ENCODE peak calls at places on chromosomes 6 and 20, in seven cellular contexts. Z, F, R, P, C, O and N are unnamed samples.
A peak's percentile ranks its signal among the peaks of the same experiment; 100 is the strongest.

GRCh38 chr6:10414766-10415592 is at the start of gene TFAP2A:
- DNase-seq in P (no peak), F (no peak), O (peak; percentile 78), C (no peak), R (no peak), Z (no peak), N (no peak)

GRCh38 chr6:5175635-5176034 is 85.1 kb downstream of the LYRM4 start:
- DNase-seq in Z (no peak), R (no peak), C (no peak), F (no peak), P (no peak), O (no peak), N (no peak)

GRCh38 chr6:135231469-135231844 is 50.3 kb downstream of the MYB start:
- DNase-seq in Z (no peak), R (no peak), P (peak; percentile 59), C (no peak), O (no peak), F (no peak), N (no peak)

GRCh38 chr20:3328501-3328900 is 79.0 kb downstream of the DNAAF9 start:
- DNase-seq in C (no peak), O (no peak), P (no peak), R (no peak), F (no peak), Z (no peak), N (no peak)

GRCh38 chr6:56334937-56335336 is 87.6 kb upstream of the COL21A1 start:
- DNase-seq in Z (no peak), F (no peak), O (no peak), C (no peak), R (no peak), P (no peak), N (no peak)

GRCh38 chr6:131136021-131136847 is 967 bp downstream of the AKAP7 start:
- DNase-seq in P (no peak), R (no peak), F (no peak), C (peak; percentile 73), O (no peak), Z (no peak), N (peak; percentile 8)

GRCh38 chr6:121436966-121437756 is 1.7 kb downstream of the GJA1 start:
- DNase-seq in P (no peak), F (no peak), O (no peak), R (no peak), C (no peak), Z (peak; percentile 59), N (no peak)

GRCh38 chr20:57210054-57210910 is 56.2 kb downstream of the BMP7 start:
- DNase-seq in F (no peak), C (peak; percentile 70), R (no peak), P (no peak), O (no peak), Z (no peak), N (no peak)

GRCh38 chr20:37527638-37528441 is at the start of gene BLCAP:
- DNase-seq in P (peak; percentile 69), Z (peak; percentile 97), F (peak; percentile 95), C (peak; percentile 93), O (peak; percentile 93), R (peak; percentile 73), N (peak; percentile 95)

GRCh38 chr6:109998159-109998785 is 20.2 kb downstream of the GPR6 start:
- DNase-seq in F (no peak), P (no peak), C (no peak), R (no peak), Z (no peak), O (no peak), N (no peak)

GRCh38 chr6:128694303-128695009 is 174.1 kb upstream of the PTPRK start:
- DNase-seq in F (no peak), C (no peak), R (no peak), Z (no peak), P (peak; percentile 24), O (no peak), N (no peak)

GRCh38 chr6:129744201-129744879 is 34.4 kb upstream of the ARHGAP18 start:
- DNase-seq in O (no peak), F (no peak), C (peak; percentile 76), Z (no peak), P (no peak), R (peak; percentile 78), N (no peak)

GRCh38 chr6:163943647-163944395 is 529.3 kb downstream of the QKI start:
- DNase-seq in C (no peak), F (no peak), Z (no peak), P (no peak), R (no peak), O (peak; percentile 68), N (no peak)

GRCh38 chr20:34069341-34070078 is 42.5 kb downstream of the EIF2S2 start:
- DNase-seq in O (peak; percentile 79), C (peak; percentile 86), R (peak; percentile 68), P (peak; percentile 30), F (peak; percentile 61), Z (peak; percentile 80), N (peak; percentile 90)

GRCh38 chr20:35954200-35954906 is at the start of gene SCAND1:
- DNase-seq in F (peak; percentile 94), R (peak; percentile 96), C (peak; percentile 99), Z (peak; percentile 95), O (peak; percentile 95), P (peak; percentile 93), N (peak; percentile 100)

GRCh38 chr20:35954907-35955251 is 577 bp upstream of the SCAND1 start:
- DNase-seq in R (no peak), Z (no peak), O (no peak), P (no peak), C (peak; percentile 58), F (no peak), N (no peak)

GRCh38 chr20:35953411-35954199 is 697 bp downstream of the SCAND1 start:
- DNase-seq in O (peak; percentile 63), P (no peak), R (no peak), C (no peak), Z (peak; percentile 73), F (peak; percentile 66), N (peak; percentile 15)

GRCh38 chr20:35950093-35950492 is 4.2 kb downstream of the SCAND1 start:
- DNase-seq in R (no peak), F (no peak), O (no peak), Z (no peak), C (no peak), P (no peak), N (no peak)

GRCh38 chr20:35952480-35953410 is 1.6 kb downstream of the SCAND1 start:
- DNase-seq in R (no peak), C (peak; percentile 66), O (no peak), P (no peak), F (no peak), Z (no peak), N (peak; percentile 52)
- TF ChIP-seq JUND in R (no peak), C (no peak), O (no peak), P (no peak), F (no peak), Z (no peak), N (no peak)

GRCh38 chr20:4891997-4892396 is 109.3 kb downstream of the SLC23A2 start:
- DNase-seq in F (no peak), R (no peak), P (no peak), O (no peak), Z (no peak), C (no peak), N (no peak)

GRCh38 chr20:4886771-4887527 is 114.4 kb downstream of the SLC23A2 start:
- DNase-seq in P (no peak), F (no peak), O (no peak), Z (peak; percentile 35), R (no peak), C (no peak), N (no peak)

GRCh38 chr20:4891364-4891763 is 109.9 kb downstream of the SLC23A2 start:
- DNase-seq in R (no peak), O (no peak), C (no peak), P (no peak), F (no peak), Z (no peak), N (no peak)

GRCh38 chr20:4887586-4887985 is 113.7 kb downstream of the SLC23A2 start:
- DNase-seq in Z (no peak), C (no peak), P (no peak), R (no peak), F (no peak), O (no peak), N (no peak)

GRCh38 chr20:4889446-4889845 is 111.9 kb downstream of the SLC23A2 start:
- DNase-seq in P (no peak), R (no peak), O (no peak), C (no peak), Z (no peak), F (no peak), N (no peak)
- TF ChIP-seq JUND in P (no peak), R (no peak), O (no peak), C (no peak), Z (no peak), F (no peak), N (no peak)

GRCh38 chr20:59495894-59496510 is 108.3 kb upstream of the PHACTR3 start:
- DNase-seq in C (peak; percentile 64), R (peak; percentile 36), Z (peak; percentile 84), F (peak; percentile 71), P (no peak), O (peak; percentile 87), N (peak; percentile 84)
- TF ChIP-seq JUND in C (no peak), R (no peak), Z (no peak), F (no peak), P (no peak), O (no peak), N (no peak)

GRCh38 chr20:49234831-49235230 is 15.6 kb downstream of the DDX27 start:
- DNase-seq in F (no peak), R (no peak), P (no peak), Z (no peak), C (no peak), O (no peak), N (no peak)

GRCh38 chr20:49230575-49231211 is 11.5 kb downstream of the DDX27 start:
- DNase-seq in F (no peak), C (no peak), O (no peak), Z (no peak), P (no peak), R (no peak), N (no peak)

GRCh38 chr20:49236301-49236700 is 17.1 kb downstream of the DDX27 start:
- DNase-seq in F (no peak), C (no peak), Z (no peak), P (no peak), R (no peak), O (no peak), N (no peak)

GRCh38 chr20:49231461-49231860 is 12.2 kb downstream of the DDX27 start:
- DNase-seq in O (no peak), R (no peak), P (no peak), C (no peak), Z (no peak), F (no peak), N (no peak)

GRCh38 chr20:49233226-49233625 is 14.0 kb downstream of the DDX27 start:
- DNase-seq in P (no peak), R (no peak), Z (no peak), O (no peak), C (no peak), F (no peak), N (no peak)
- TF ChIP-seq JUND in P (no peak), R (no peak), Z (no peak), O (no peak), C (no peak), F (no peak), N (no peak)

GRCh38 chr6:157985378-157986155 is 3.9 kb downstream of the SYNJ2 start:
- DNase-seq in F (no peak), P (no peak), Z (no peak), R (no peak), O (no peak), C (peak; percentile 100), N (peak; percentile 54)
- TF ChIP-seq JUND in F (no peak), P (no peak), Z (no peak), R (no peak), O (no peak), C (peak; percentile 73), N (no peak)

GRCh38 chr6:118284736-118285360 is 263.2 kb upstream of the PLN start:
- DNase-seq in O (no peak), P (no peak), F (no peak), Z (no peak), R (no peak), C (no peak), N (no peak)
- TF ChIP-seq JUND in O (no peak), P (no peak), F (no peak), Z (no peak), R (no peak), C (no peak), N (no peak)